ENCODE peak calls at places on chromosomes 1 and 21, in seven cellular contexts. G is stimulated activated CD8-positive, alpha-beta memory T cell treated with anti-CD3 and anti-CD28 coated beads, Interleukin-7, amount 100 ng/mL, for 4 hours; Z is naive thymus-derived CD8-positive, alpha-beta T cell; I is NCI-H748 treated with DMSO at 0.1 percent for 48 hours; A is mammary epithelial cell; M is amniotic stem cell; C is BJ. O is an unnamed sample.

GRCh38 chr1:204461331-204462228 is 33.0 kb downstream of the PIK3C2B start:
- DNase-seq in G (peak), Z (no peak), I (no peak), A (no peak), M (no peak), C (no peak), O (peak)

GRCh38 chr1:209900734-209901133 is 37.3 kb upstream of the SYT14 start:
- DNase-seq in G (no peak), Z (no peak), I (no peak), A (peak), M (no peak), C (no peak), O (no peak)

GRCh38 chr1:44685218-44685617 is 10.7 kb downstream of the ARMH1 start:
- DNase-seq in G (no peak), Z (no peak), I (no peak), A (no peak), M (no peak), C (no peak), O (no peak)

GRCh38 chr21:17537299-17537698 is 24.5 kb downstream of the CXADR start:
- DNase-seq in G (no peak), Z (no peak), I (no peak), A (peak), M (no peak), C (no peak), O (no peak)

GRCh38 chr1:30388386-30388785 is 335.0 kb downstream of the MATN1 start:
- DNase-seq in G (no peak), Z (no peak), I (no peak), A (no peak), M (no peak), C (no peak), O (no peak)

GRCh38 chr1:158248771-158249170 is 5.5 kb upstream of the CD1A start:
- DNase-seq in G (no peak), Z (no peak), I (no peak), A (no peak), M (no peak), C (no peak), O (no peak)

GRCh38 chr1:195238313-195238712 is 1369.9 kb downstream of the KCNT2 start:
- DNase-seq in G (no peak), Z (no peak), I (no peak), A (no peak), M (no peak), C (no peak), O (no peak)

GRCh38 chr1:205918955-205919746 is 24.1 kb downstream of the SLC26A9 start:
- DNase-seq in G (peak), Z (peak), I (peak), A (peak), M (peak), C (no peak), O (peak)

GRCh38 chr1:21175324-21175669 is 1.4 kb downstream of the EIF4G3 start:
- DNase-seq in G (peak), Z (no peak), I (no peak), A (peak), M (no peak), C (no peak), O (no peak)

O was measured in T-helper 17 cell.